ENCODE peak calls at places on chromosomes 5 and 9, in eight cellular contexts. X, C, J, W, Z, Y, G and M are unnamed samples.

GRCh38 chr5:9572246-9572645 is 26.4 kb upstream of the SEMA5A start:
- DNase-seq in X (no peak), C (no peak), J (no peak), W (no peak), Z (no peak), Y (no peak), G (no peak), M (no peak)

GRCh38 chr9:26809795-26810194 is 82.8 kb downstream of the CAAP1 start:
- DNase-seq in X (no peak), C (peak; percentile 42), J (no peak), W (no peak), Z (peak; percentile 59), Y (no peak), G (no peak), M (no peak)

GRCh38 chr5:158985492-158985891 is 114.2 kb downstream of the EBF1 start:
- DNase-seq in X (no peak), C (no peak), J (no peak), W (no peak), Z (no peak), Y (no peak), G (no peak), M (no peak)

GRCh38 chr5:77586101-77586500 is 52.4 kb downstream of the OTP start:
- DNase-seq in X (no peak), C (no peak), J (no peak), W (no peak), Z (no peak), Y (no peak), G (no peak), M (no peak)

GRCh38 chr5:181151146-181151545 is 3.8 kb downstream of the OR2V2 start:
- DNase-seq in X (peak; percentile 17), C (peak; percentile 56), J (no peak), W (no peak), Z (no peak), Y (no peak), G (no peak), M (no peak)

GRCh38 chr5:114296191-114296590 is 65.7 kb upstream of the KCNN2 start:
- DNase-seq in X (no peak), C (no peak), J (no peak), W (no peak), Z (no peak), Y (no peak), G (no peak), M (no peak)

GRCh38 chr5:93576994-93577575 is 3.9 kb downstream of the NR2F1-AS1 start:
- DNase-seq in X (peak; percentile 73), C (no peak), J (no peak), W (no peak), Z (no peak), Y (no peak), G (no peak), M (no peak)

GRCh38 chr9:109856785-109857184 is 76.8 kb downstream of the PALM2AKAP2 start:
- DNase-seq in X (peak; percentile 4), C (no peak), J (peak; percentile 17), W (no peak), Z (peak; percentile 28), Y (no peak), G (no peak), M (no peak)

GRCh38 chr5:78698218-78698751 is 49.7 kb upstream of the LHFPL2 start:
- DNase-seq in X (no peak), C (no peak), J (no peak), W (no peak), Z (no peak), Y (no peak), G (no peak), M (peak; percentile 12)

GRCh38 chr9:132241840-132242620 is 80.2 kb downstream of the NTNG2 start:
- DNase-seq in X (peak; percentile 72), C (no peak), J (peak; percentile 46), W (no peak), Z (no peak), Y (no peak), G (no peak), M (no peak)

GRCh38 chr5:82885657-82886389 is 191.4 kb downstream of the TMEM167A start:
- DNase-seq in X (no peak), C (peak; percentile 52), J (no peak), W (no peak), Z (no peak), Y (no peak), G (peak; percentile 16), M (no peak)

GRCh38 chr5:13987843-13988464 is 43.5 kb upstream of the DNAH5 start:
- DNase-seq in X (peak; percentile 62), C (peak; percentile 74), J (peak; percentile 78), W (peak; percentile 60), Z (peak; percentile 42), Y (peak; percentile 37), G (no peak), M (peak; percentile 64)

GRCh38 chr9:26904671-26905070 is 12.1 kb upstream of the CAAP1 start:
- DNase-seq in X (no peak), C (no peak), J (no peak), W (no peak), Z (no peak), Y (no peak), G (no peak), M (no peak)

DNA sequence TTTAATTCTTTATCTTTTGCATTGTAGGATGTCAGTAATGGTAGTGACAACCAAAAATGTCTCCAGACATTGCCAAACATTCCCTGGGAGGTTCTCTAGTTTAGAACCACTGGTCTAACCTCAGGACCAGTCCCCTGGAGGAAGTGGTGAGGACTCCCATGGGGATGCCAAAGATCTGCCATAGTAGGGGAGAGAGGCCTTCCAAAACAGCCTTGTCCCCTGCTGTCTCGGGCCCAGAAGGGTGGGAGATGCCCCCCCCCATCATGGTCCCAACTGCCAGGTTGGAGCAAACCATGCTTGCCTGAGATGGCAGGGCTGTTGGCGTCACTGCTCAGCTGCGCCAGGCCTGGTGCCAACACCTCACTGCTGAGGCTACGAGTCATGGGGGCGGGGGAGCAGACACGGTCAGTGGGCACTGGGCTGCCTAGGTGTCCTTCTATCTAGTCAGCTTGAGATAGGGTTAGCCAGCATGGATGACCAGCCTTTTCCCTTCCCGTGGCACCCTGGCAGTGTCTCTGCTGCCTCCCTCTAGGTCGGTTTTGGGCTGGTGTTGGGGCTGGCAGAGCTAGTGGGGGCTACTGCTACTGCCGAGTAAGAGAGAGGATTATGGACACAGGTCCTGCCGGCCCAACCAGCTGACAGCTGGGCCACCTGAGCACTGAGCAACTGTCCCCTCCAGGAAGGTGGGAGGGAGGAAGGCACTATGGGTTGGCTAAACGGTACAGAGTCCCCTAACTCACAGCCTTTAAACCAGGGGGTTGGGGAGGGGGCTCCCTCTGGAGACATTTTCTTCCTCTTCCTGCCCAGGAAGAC is 8.3 kb upstream of the CXXC5 start:
- DNase-seq in X (peak; percentile 86), C (no peak), J (no peak), W (peak; percentile 48), Z (no peak), Y (no peak), G (no peak), M (no peak)
- TF ChIP-seq POLR2A in X (no peak), C (no peak), J (no peak), W (no peak), Z (no peak), Y (no peak), G (no peak), M (no peak)

DNA sequence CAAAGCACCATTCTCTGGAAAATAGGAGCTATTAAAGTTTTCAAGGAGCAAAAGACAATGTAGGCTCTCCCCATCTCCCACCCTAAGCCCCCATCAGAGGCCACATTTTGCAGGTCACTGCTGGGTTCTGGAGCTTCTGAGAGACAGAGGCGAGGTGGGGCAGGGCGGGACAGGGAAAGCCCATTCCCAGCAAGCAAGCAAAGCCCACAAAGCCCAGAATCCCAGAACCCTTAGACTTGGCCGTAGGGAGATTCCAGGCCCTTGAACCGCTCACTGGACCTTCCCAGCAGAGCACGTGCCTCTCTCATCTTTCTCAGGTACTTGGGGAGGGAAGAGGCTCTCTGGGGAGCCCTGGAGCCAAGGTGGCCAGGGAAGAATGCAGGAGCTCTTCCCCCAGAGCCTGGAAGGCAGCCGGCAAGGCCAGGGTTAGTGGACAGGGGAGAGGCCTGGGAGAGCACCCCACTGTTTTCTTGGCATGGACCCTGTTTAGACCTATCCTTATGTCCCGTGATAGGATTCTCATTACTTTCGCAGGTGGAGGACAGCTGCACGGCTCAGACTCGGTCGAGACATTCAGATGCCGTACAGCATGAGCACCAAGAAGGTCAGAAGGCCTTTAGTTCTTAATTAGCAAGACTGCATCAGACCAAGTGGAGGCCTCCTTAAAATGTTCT is 52.4 kb downstream of the ZNF354C start:
- DNase-seq in X (no peak), C (no peak), J (no peak), W (no peak), Z (no peak), Y (no peak), G (no peak), M (no peak)
- TF ChIP-seq MAX in X (no peak), C (no peak), J (no peak), W (no peak), Z (no peak), Y (no peak), G (no peak), M (no peak)

GRCh38 chr5:111107371-111107770 is 15.2 kb downstream of the WDR36 start:
- DNase-seq in X (no peak), C (no peak), J (no peak), W (no peak), Z (no peak), Y (no peak), G (no peak), M (no peak)
- TF ChIP-seq POLR2A in X (no peak), C (no peak), J (no peak), W (no peak), Z (no peak), Y (no peak), G (no peak), M (no peak)

GRCh38 chr5:31678180-31678579 is 39.2 kb downstream of the PDZD2 start:
- DNase-seq in X (no peak), C (no peak), J (no peak), W (no peak), Z (no peak), Y (no peak), G (no peak), M (no peak)

GRCh38 chr5:31675472-31675871 is 36.5 kb downstream of the PDZD2 start:
- DNase-seq in X (no peak), C (no peak), J (no peak), W (no peak), Z (no peak), Y (no peak), G (no peak), M (no peak)

GRCh38 chr5:31682847-31683246 is 43.9 kb downstream of the PDZD2 start:
- DNase-seq in X (no peak), C (no peak), J (no peak), W (no peak), Z (no peak), Y (no peak), G (no peak), M (no peak)

GRCh38 chr5:31680528-31680927 is 41.6 kb downstream of the PDZD2 start:
- DNase-seq in X (no peak), C (no peak), J (no peak), W (no peak), Z (no peak), Y (no peak), G (no peak), M (no peak)
- TF ChIP-seq MAX in X (no peak), C (no peak), J (no peak), W (no peak), Z (no peak), Y (no peak), G (no peak), M (no peak)